ENCODE peak calls at places on chromosomes 12 and 14, in eight cellular contexts. P is HEK293T, Q is NCI-H2081, B is lower lobe of right lung, H is stromal cell of bone marrow, F is T-helper 1 cell, G is astrocyte of the cerebellum, Z is foreskin fibroblast. S is an unnamed sample.
A peak's percentile ranks its signal among the peaks of the same experiment; 100 is the strongest.

GRCh38 chr12:96141216-96141944 is 52.8 kb upstream of the ELK3 start:
- DNase-seq in P (no peak), Q (no peak), B (no peak), H (peak; percentile 53), F (no peak), G (no peak), Z (peak; percentile 71), S (no peak)

GRCh38 chr14:52351561-52352491 is 37.7 kb downstream of the PTGER2 start:
- DNase-seq in P (no peak), Q (no peak), B (no peak), H (no peak), F (no peak), G (no peak), Z (peak; percentile 76), S (no peak)

GRCh38 chr12:111188436-111188835 is 180.5 kb downstream of the PHETA1 start:
- DNase-seq in P (no peak), Q (no peak), B (no peak), H (no peak), F (no peak), G (no peak), Z (no peak), S (no peak)

GRCh38 chr14:105883066-105884005 is 357.0 kb downstream of the TMEM121 start:
- DNase-seq in P (no peak), Q (no peak), B (peak; percentile 28), H (no peak), F (peak; percentile 2), G (no peak), Z (no peak), S (no peak)

GRCh38 chr12:120687570-120688289 is 781 bp downstream of the MLEC start:
- DNase-seq in P (no peak), Q (no peak), B (peak; percentile 59), H (no peak), F (no peak), G (no peak), Z (peak; percentile 68), S (no peak)

GRCh38 chr14:90587918-90588317 is 191.1 kb downstream of the CALM1 start:
- DNase-seq in P (no peak), Q (no peak), B (no peak), H (no peak), F (no peak), G (no peak), Z (no peak), S (no peak)

GRCh38 chr14:58848365-58848764 is 210.6 kb downstream of the DACT1 start:
- DNase-seq in P (no peak), Q (no peak), B (no peak), H (no peak), F (no peak), G (no peak), Z (no peak), S (no peak)

GRCh38 chr14:89232366-89233070 is 184.5 kb downstream of the FOXN3 start:
- DNase-seq in P (no peak), Q (no peak), B (no peak), H (no peak), F (no peak), G (no peak), Z (no peak), S (no peak)